ENCODE peak calls at places on chromosomes 2 and 18, in ten cellular contexts. One of them, this sample, is unnamed.

GRCh38 chr18:55588001-55588875 is at the start of gene TCF4:
- DNase-seq in AG04449: no peak
- DNase-seq in ovary: peak; percentile 62
- DNase-seq in cardiac fibroblast: peak; percentile 72
- DNase-seq in prostate gland: peak; percentile 27
- DNase-seq in HCT116: no peak
- DNase-seq in heart left ventricle: peak; percentile 52
- DNase-seq in K562: peak; percentile 60
- DNase-seq in CD8-positive, alpha-beta T cell: no peak
- DNase-seq in dorsolateral prefrontal cortex: peak; percentile 55
- DNase-seq in this sample: peak; percentile 22

GRCh38 chr2:84807063-84807485 is 73.8 kb downstream of the TRABD2A start:
- DNase-seq in cardiac fibroblast: peak; percentile 96
- DNase-seq in CD8-positive, alpha-beta T cell: no peak
- DNase-seq in dorsolateral prefrontal cortex: no peak
- DNase-seq in K562: no peak
- DNase-seq in HCT116: peak; percentile 6
- DNase-seq in prostate gland: peak; percentile 27
- DNase-seq in AG04449: peak; percentile 99
- DNase-seq in ovary: peak; percentile 52
- DNase-seq in heart left ventricle: no peak
- DNase-seq in this sample: peak; percentile 95

GRCh38 chr2:46812381-46813024 is 103.1 kb downstream of the MCFD2 start:
- DNase-seq in dorsolateral prefrontal cortex: peak; percentile 51
- DNase-seq in ovary: peak; percentile 83
- DNase-seq in K562: no peak
- DNase-seq in CD8-positive, alpha-beta T cell: no peak
- DNase-seq in HCT116: no peak
- DNase-seq in cardiac fibroblast: peak; percentile 99
- DNase-seq in AG04449: peak; percentile 75
- DNase-seq in heart left ventricle: peak; percentile 83
- DNase-seq in prostate gland: peak; percentile 36
- DNase-seq in this sample: no peak

GRCh38 chr2:73931531-73932500 is 5.1 kb downstream of the DGUOK start:
- DNase-seq in K562: no peak
- DNase-seq in prostate gland: no peak
- DNase-seq in HCT116: no peak
- DNase-seq in ovary: no peak
- DNase-seq in heart left ventricle: no peak
- DNase-seq in AG04449: no peak
- DNase-seq in CD8-positive, alpha-beta T cell: no peak
- DNase-seq in cardiac fibroblast: no peak
- DNase-seq in dorsolateral prefrontal cortex: no peak
- DNase-seq in this sample: no peak

GRCh38 chr2:144377929-144378328 is 142.0 kb downstream of the ZEB2 start:
- DNase-seq in AG04449: no peak
- DNase-seq in K562: no peak
- DNase-seq in ovary: no peak
- DNase-seq in CD8-positive, alpha-beta T cell: no peak
- DNase-seq in dorsolateral prefrontal cortex: no peak
- DNase-seq in HCT116: no peak
- DNase-seq in heart left ventricle: no peak
- DNase-seq in cardiac fibroblast: peak; percentile 33
- DNase-seq in prostate gland: no peak
- DNase-seq in this sample: no peak

GRCh38 chr2:19829672-19830071 is 72.1 kb downstream of the TTC32 start:
- DNase-seq in heart left ventricle: no peak
- DNase-seq in K562: no peak
- DNase-seq in cardiac fibroblast: no peak
- DNase-seq in CD8-positive, alpha-beta T cell: no peak
- DNase-seq in AG04449: no peak
- DNase-seq in dorsolateral prefrontal cortex: no peak
- DNase-seq in HCT116: no peak
- DNase-seq in prostate gland: no peak
- DNase-seq in ovary: no peak
- DNase-seq in this sample: no peak

GRCh38 chr2:8380573-8380972 is 301.3 kb upstream of the ID2 start:
- DNase-seq in prostate gland: no peak
- DNase-seq in cardiac fibroblast: no peak
- DNase-seq in ovary: no peak
- DNase-seq in K562: no peak
- DNase-seq in HCT116: no peak
- DNase-seq in dorsolateral prefrontal cortex: no peak
- DNase-seq in heart left ventricle: no peak
- DNase-seq in AG04449: no peak
- DNase-seq in CD8-positive, alpha-beta T cell: no peak
- DNase-seq in this sample: no peak

GRCh38 chr2:22375094-22375493 is 1009.9 kb upstream of the KLHL29 start:
- DNase-seq in CD8-positive, alpha-beta T cell: no peak
- DNase-seq in heart left ventricle: no peak
- DNase-seq in K562: no peak
- DNase-seq in cardiac fibroblast: no peak
- DNase-seq in ovary: no peak
- DNase-seq in HCT116: no peak
- DNase-seq in AG04449: no peak
- DNase-seq in dorsolateral prefrontal cortex: no peak
- DNase-seq in prostate gland: no peak
- DNase-seq in this sample: no peak

GRCh38 chr2:149129433-149129832 is 90.9 kb downstream of the LYPD6B start:
- DNase-seq in K562: no peak
- DNase-seq in dorsolateral prefrontal cortex: no peak
- DNase-seq in ovary: no peak
- DNase-seq in HCT116: no peak
- DNase-seq in prostate gland: no peak
- DNase-seq in heart left ventricle: no peak
- DNase-seq in cardiac fibroblast: peak; percentile 4
- DNase-seq in AG04449: peak; percentile 33
- DNase-seq in CD8-positive, alpha-beta T cell: no peak
- DNase-seq in this sample: no peak

GRCh38 chr2:26016012-26016742 is 17.7 kb upstream of the RAB10 start:
- DNase-seq in ovary: no peak
- DNase-seq in K562: no peak
- DNase-seq in HCT116: no peak
- DNase-seq in CD8-positive, alpha-beta T cell: no peak
- DNase-seq in cardiac fibroblast: peak; percentile 36
- DNase-seq in AG04449: no peak
- DNase-seq in heart left ventricle: no peak
- DNase-seq in prostate gland: no peak
- DNase-seq in dorsolateral prefrontal cortex: no peak
- DNase-seq in this sample: no peak

GRCh38 chr18:3625717-3626091 is 175.7 kb downstream of the TGIF1 start:
- DNase-seq in dorsolateral prefrontal cortex: no peak
- DNase-seq in HCT116: no peak
- DNase-seq in ovary: no peak
- DNase-seq in cardiac fibroblast: no peak
- DNase-seq in prostate gland: no peak
- DNase-seq in K562: no peak
- DNase-seq in AG04449: no peak
- DNase-seq in heart left ventricle: no peak
- DNase-seq in CD8-positive, alpha-beta T cell: no peak
- DNase-seq in this sample: no peak

GRCh38 chr18:3624546-3624817 is 174.5 kb downstream of the TGIF1 start:
- DNase-seq in heart left ventricle: no peak
- DNase-seq in AG04449: no peak
- DNase-seq in prostate gland: no peak
- DNase-seq in HCT116: no peak
- DNase-seq in dorsolateral prefrontal cortex: no peak
- DNase-seq in CD8-positive, alpha-beta T cell: no peak
- DNase-seq in K562: no peak
- DNase-seq in cardiac fibroblast: no peak
- DNase-seq in ovary: no peak
- DNase-seq in this sample: no peak

GRCh38 chr18:3623769-3624545 is 174.0 kb downstream of the TGIF1 start:
- DNase-seq in dorsolateral prefrontal cortex: no peak
- DNase-seq in cardiac fibroblast: peak; percentile 98
- DNase-seq in K562: peak; percentile 83
- DNase-seq in HCT116: peak; percentile 96
- DNase-seq in heart left ventricle: peak; percentile 90
- DNase-seq in prostate gland: peak; percentile 61
- DNase-seq in AG04449: peak; percentile 95
- DNase-seq in ovary: peak; percentile 60
- DNase-seq in CD8-positive, alpha-beta T cell: no peak
- DNase-seq in this sample: peak; percentile 87

GRCh38 chr18:3626927-3627240 is 176.9 kb downstream of the TGIF1 start:
- DNase-seq in heart left ventricle: no peak
- DNase-seq in K562: no peak
- DNase-seq in HCT116: no peak
- DNase-seq in prostate gland: no peak
- DNase-seq in dorsolateral prefrontal cortex: no peak
- DNase-seq in CD8-positive, alpha-beta T cell: no peak
- DNase-seq in AG04449: no peak
- DNase-seq in cardiac fibroblast: no peak
- DNase-seq in ovary: no peak
- DNase-seq in this sample: no peak

GRCh38 chr18:3624818-3625716 is 175.1 kb downstream of the TGIF1 start:
- DNase-seq in heart left ventricle: peak; percentile 60
- DNase-seq in dorsolateral prefrontal cortex: no peak
- DNase-seq in ovary: no peak
- DNase-seq in cardiac fibroblast: peak; percentile 94
- DNase-seq in HCT116: peak; percentile 86
- DNase-seq in CD8-positive, alpha-beta T cell: no peak
- DNase-seq in K562: peak; percentile 47
- DNase-seq in AG04449: peak; percentile 94
- DNase-seq in prostate gland: no peak
- DNase-seq in this sample: peak; percentile 83
- H3K4me3 ChIP-seq in heart left ventricle: no peak overlapping the region
- H3K4me3 ChIP-seq in dorsolateral prefrontal cortex: no peak overlapping the region
- H3K4me3 ChIP-seq in ovary: no peak overlapping the region
- H3K4me3 ChIP-seq in cardiac fibroblast: no peak overlapping the region
- H3K4me3 ChIP-seq in HCT116: peak overlapping the region; percentile 31
- H3K4me3 ChIP-seq in CD8-positive, alpha-beta T cell: no peak overlapping the region
- H3K4me3 ChIP-seq in K562: peak overlapping the region; percentile 26
- H3K4me3 ChIP-seq in AG04449: peak overlapping the region; percentile 51
- H3K4me3 ChIP-seq in prostate gland: no peak overlapping the region
- H3K4me3 ChIP-seq in this sample: peak overlapping the region; percentile 24

GRCh38 chr2:214297424-214297823 is 113.4 kb upstream of the VWC2L start:
- DNase-seq in cardiac fibroblast: no peak
- DNase-seq in dorsolateral prefrontal cortex: no peak
- DNase-seq in HCT116: no peak
- DNase-seq in ovary: no peak
- DNase-seq in prostate gland: no peak
- DNase-seq in CD8-positive, alpha-beta T cell: no peak
- DNase-seq in AG04449: no peak
- DNase-seq in K562: no peak
- DNase-seq in heart left ventricle: no peak
- DNase-seq in this sample: no peak

DNA sequence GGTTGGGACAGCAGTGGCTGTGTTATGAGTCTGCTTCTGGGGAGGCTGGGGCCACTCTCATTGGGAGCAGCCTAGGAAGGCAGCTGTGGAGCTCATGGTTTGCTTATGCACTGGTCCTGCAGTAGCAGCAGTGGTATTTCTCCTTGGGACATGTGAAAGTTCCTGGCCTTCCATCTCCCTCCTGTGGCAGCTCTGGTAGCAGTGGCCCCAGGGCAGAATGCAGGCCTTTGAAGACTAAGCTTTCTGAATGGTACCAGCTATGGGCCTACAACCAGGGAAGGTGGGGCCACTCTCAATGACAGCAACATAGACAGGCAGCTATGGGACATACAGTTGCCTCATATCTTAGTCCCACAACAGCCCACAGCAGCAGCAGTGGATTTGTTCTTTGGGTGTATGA is 117.3 kb upstream of the VWC2L start:
- DNase-seq in dorsolateral prefrontal cortex: no peak
- DNase-seq in AG04449: no peak
- DNase-seq in ovary: no peak
- DNase-seq in K562: no peak
- DNase-seq in prostate gland: no peak
- DNase-seq in heart left ventricle: no peak
- DNase-seq in CD8-positive, alpha-beta T cell: no peak
- DNase-seq in HCT116: no peak
- DNase-seq in cardiac fibroblast: no peak
- DNase-seq in this sample: no peak
- TF ChIP-seq CTCF in dorsolateral prefrontal cortex: no peak
- TF ChIP-seq CTCF in AG04449: no peak
- TF ChIP-seq CTCF in ovary: no peak
- TF ChIP-seq CTCF in K562: no peak
- TF ChIP-seq CTCF in prostate gland: no peak
- TF ChIP-seq CTCF in heart left ventricle: no peak
- TF ChIP-seq CTCF in CD8-positive, alpha-beta T cell: no peak
- TF ChIP-seq CTCF in HCT116: no peak
- TF ChIP-seq CTCF in cardiac fibroblast: no peak
- TF ChIP-seq CTCF in this sample: no peak

DNA sequence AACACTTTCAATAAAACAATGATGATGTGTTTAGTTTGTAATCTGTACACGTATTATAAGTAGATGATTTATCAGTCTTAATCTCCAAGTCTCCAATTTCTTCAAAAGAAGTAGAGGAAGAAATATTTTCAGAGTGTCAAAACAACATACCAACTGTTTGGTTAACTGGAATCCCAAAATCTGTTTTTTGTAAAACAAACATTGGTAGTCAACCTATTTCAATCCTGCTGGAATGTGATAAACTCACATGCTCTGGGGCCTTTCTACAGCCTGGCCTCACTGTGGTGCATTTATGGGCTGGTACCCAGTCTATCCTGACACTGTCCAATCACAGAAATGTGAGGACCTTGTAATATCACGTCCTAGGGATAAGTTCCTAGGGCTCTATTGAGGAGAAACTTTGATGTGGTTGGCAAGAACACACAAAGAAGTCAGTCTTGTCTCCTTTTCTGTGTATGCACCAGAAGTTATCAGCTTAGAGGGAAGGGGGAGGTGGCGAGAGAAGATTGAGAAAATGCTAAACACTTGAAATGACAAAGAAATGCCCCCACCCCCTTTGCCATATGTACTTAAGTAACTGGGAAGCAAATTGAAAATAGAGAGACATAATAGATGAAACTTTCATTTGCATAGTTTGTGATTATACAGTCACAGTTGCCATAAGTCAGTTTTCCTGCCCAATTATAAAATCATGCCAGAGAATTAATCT is 47.1 kb downstream of the PRKRA start:
- DNase-seq in heart left ventricle: no peak
- DNase-seq in HCT116: no peak
- DNase-seq in prostate gland: no peak
- DNase-seq in CD8-positive, alpha-beta T cell: no peak
- DNase-seq in AG04449: no peak
- DNase-seq in ovary: no peak
- DNase-seq in dorsolateral prefrontal cortex: no peak
- DNase-seq in K562: no peak
- DNase-seq in cardiac fibroblast: no peak
- DNase-seq in this sample: no peak
- H3K4me3 ChIP-seq in heart left ventricle: no peak overlapping the region
- H3K4me3 ChIP-seq in HCT116: no peak overlapping the region
- H3K4me3 ChIP-seq in prostate gland: no peak overlapping the region
- H3K4me3 ChIP-seq in CD8-positive, alpha-beta T cell: no peak overlapping the region
- H3K4me3 ChIP-seq in AG04449: no peak overlapping the region
- H3K4me3 ChIP-seq in ovary: no peak overlapping the region
- H3K4me3 ChIP-seq in dorsolateral prefrontal cortex: no peak overlapping the region
- H3K4me3 ChIP-seq in K562: no peak overlapping the region
- H3K4me3 ChIP-seq in cardiac fibroblast: no peak overlapping the region
- H3K4me3 ChIP-seq in this sample: no peak overlapping the region

DNA sequence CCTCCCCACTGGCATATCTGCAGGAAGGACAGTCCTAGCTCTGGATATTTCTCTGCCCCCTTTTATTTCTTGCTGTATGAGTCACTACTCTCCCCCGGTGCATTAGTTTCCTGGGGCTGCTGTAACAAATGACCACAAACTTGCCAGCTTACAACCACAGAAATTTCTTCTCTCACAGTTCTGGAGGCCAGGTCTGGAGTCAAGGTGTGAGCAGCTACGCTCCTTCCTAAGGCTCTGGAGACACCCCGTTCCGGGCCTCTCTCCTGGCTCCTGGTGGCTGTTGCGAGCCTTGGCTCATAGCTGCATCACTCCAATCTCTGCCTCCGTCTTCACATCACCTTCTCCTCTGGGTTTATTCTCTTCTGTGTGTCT is 34.1 kb downstream of the PTPRM start:
- DNase-seq in HCT116: no peak
- DNase-seq in CD8-positive, alpha-beta T cell: no peak
- DNase-seq in AG04449: no peak
- DNase-seq in K562: no peak
- DNase-seq in cardiac fibroblast: peak; percentile 26
- DNase-seq in dorsolateral prefrontal cortex: no peak
- DNase-seq in prostate gland: no peak
- DNase-seq in heart left ventricle: no peak
- DNase-seq in ovary: no peak
- DNase-seq in this sample: peak; percentile 45
- TF ChIP-seq CTCF in HCT116: no peak
- TF ChIP-seq CTCF in CD8-positive, alpha-beta T cell: no peak
- TF ChIP-seq CTCF in AG04449: no peak
- TF ChIP-seq CTCF in K562: no peak
- TF ChIP-seq CTCF in cardiac fibroblast: peak; percentile 18
- TF ChIP-seq CTCF in dorsolateral prefrontal cortex: no peak
- TF ChIP-seq CTCF in prostate gland: no peak
- TF ChIP-seq CTCF in heart left ventricle: peak; percentile 19
- TF ChIP-seq CTCF in ovary: no peak
- TF ChIP-seq CTCF in this sample: peak; percentile 10

This sample was measured in HFF-Myc.